ENCODE peak calls at places on chromosome 17, in four cellular contexts. One of them, this sample, is unnamed.

GRCh38 chr17:79864147-79864546 is 24.9 kb upstream of the CBX4 start:
- DNase-seq in neural crest cell: no peak
- DNase-seq in left ventricle myocardium inferior: no peak
- DNase-seq in cardiac muscle cell: no peak
- DNase-seq in this sample: no peak

GRCh38 chr17:17767096-17767470 is 69.7 kb downstream of the SREBF1 start:
- DNase-seq in cardiac muscle cell: no peak
- DNase-seq in neural crest cell: no peak
- DNase-seq in left ventricle myocardium inferior: no peak
- DNase-seq in this sample: no peak

GRCh38 chr17:3911271-3912053 is 4.8 kb downstream of the P2RX1 start:
- DNase-seq in left ventricle myocardium inferior: no peak
- DNase-seq in cardiac muscle cell: peak
- DNase-seq in neural crest cell: no peak
- DNase-seq in this sample: no peak

GRCh38 chr17:7079581-7080444 is at the start of gene CLEC10A:
- DNase-seq in left ventricle myocardium inferior: no peak
- DNase-seq in neural crest cell: no peak
- DNase-seq in cardiac muscle cell: no peak
- DNase-seq in this sample: no peak

GRCh38 chr17:73657473-73658116 is 13.3 kb upstream of the SDK2 start:
- DNase-seq in cardiac muscle cell: peak
- DNase-seq in neural crest cell: peak
- DNase-seq in left ventricle myocardium inferior: peak
- DNase-seq in this sample: peak

GRCh38 chr17:62135742-62136141 is 70.7 kb upstream of the MED13 start:
- DNase-seq in cardiac muscle cell: no peak
- DNase-seq in left ventricle myocardium inferior: no peak
- DNase-seq in neural crest cell: no peak
- DNase-seq in this sample: no peak

GRCh38 chr17:6099492-6099891 is 29.3 kb downstream of the WSCD1 start:
- DNase-seq in cardiac muscle cell: no peak
- DNase-seq in left ventricle myocardium inferior: no peak
- DNase-seq in neural crest cell: no peak
- DNase-seq in this sample: no peak

GRCh38 chr17:5438716-5439445 is at the start of gene C1QBP:
- DNase-seq in neural crest cell: peak
- DNase-seq in left ventricle myocardium inferior: peak
- DNase-seq in cardiac muscle cell: peak
- DNase-seq in this sample: peak

GRCh38 chr17:14741516-14741915 is 440.6 kb downstream of the HS3ST3B1 start:
- DNase-seq in cardiac muscle cell: peak
- DNase-seq in neural crest cell: no peak
- DNase-seq in left ventricle myocardium inferior: no peak
- DNase-seq in this sample: no peak

GRCh38 chr17:45640141-45640850 is 143.8 kb upstream of the CRHR1 start:
- DNase-seq in left ventricle myocardium inferior: peak
- DNase-seq in cardiac muscle cell: peak
- DNase-seq in neural crest cell: peak
- DNase-seq in this sample: peak

GRCh38 chr17:74935585-74936469 is at the start of gene OTOP3:
- DNase-seq in neural crest cell: no peak
- DNase-seq in left ventricle myocardium inferior: no peak
- DNase-seq in cardiac muscle cell: no peak
- DNase-seq in this sample: no peak

GRCh38 chr17:50043290-50044148 is 12.4 kb upstream of the ITGA3 start:
- DNase-seq in neural crest cell: no peak
- DNase-seq in cardiac muscle cell: peak
- DNase-seq in left ventricle myocardium inferior: peak
- DNase-seq in this sample: no peak

GRCh38 chr17:65783845-65784334 is 222.4 kb upstream of the AXIN2 start:
- DNase-seq in neural crest cell: no peak
- DNase-seq in cardiac muscle cell: peak
- DNase-seq in left ventricle myocardium inferior: no peak
- DNase-seq in this sample: no peak

GRCh38 chr17:33778505-33779398 is 476.3 kb upstream of the CCL2 start:
- DNase-seq in cardiac muscle cell: peak
- DNase-seq in left ventricle myocardium inferior: peak
- DNase-seq in neural crest cell: peak
- DNase-seq in this sample: peak

GRCh38 chr17:78223061-78223460 is 8.4 kb upstream of the TMEM235 start:
- DNase-seq in cardiac muscle cell: no peak
- DNase-seq in neural crest cell: no peak
- DNase-seq in left ventricle myocardium inferior: no peak
- DNase-seq in this sample: no peak

DNA sequence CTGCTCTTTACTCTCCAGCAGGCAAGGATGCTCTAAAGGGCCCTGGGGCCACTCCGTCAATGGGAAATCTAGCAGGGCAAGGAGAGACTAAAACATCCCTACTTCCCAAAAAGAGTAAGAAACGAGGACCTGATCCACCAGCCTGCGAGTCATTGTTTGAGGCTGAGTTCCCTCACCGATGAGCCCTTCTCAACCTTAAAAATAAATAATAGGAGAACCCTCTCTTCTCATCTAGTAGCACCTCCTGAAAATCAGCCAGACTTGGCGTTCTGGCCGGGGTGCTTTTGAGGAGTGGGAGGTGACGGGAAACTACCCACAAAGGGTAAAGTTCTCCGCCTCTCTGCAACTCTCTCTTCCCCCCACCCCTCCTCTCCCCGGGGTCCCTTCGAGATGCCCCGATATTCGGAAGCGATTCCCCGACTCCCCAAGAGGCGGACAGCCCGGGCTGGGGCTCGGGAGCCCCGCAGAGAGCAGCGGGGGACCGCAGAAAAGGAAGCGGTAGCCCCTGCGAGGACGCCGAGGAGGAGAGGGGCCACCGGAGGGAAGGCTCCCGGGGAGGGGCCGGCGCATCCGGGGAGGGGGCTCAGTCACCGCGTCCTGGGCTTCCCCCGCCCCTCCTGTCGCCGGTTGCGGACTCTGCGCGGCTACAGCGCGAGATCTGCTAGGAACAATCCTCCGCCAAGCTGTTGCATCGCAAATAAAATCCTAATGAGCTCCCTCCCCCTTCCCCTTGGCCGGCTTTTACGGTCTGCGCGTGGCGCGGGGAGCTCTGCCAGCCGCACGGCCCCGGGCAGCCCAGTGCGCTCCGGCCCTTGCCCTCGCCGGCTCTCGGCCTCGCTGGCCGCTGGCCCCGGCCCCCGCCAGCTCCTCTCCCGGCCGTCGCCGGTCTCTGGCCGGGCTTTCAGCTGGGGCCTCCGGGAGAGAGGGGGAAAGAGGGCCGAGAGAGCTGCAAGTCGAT is 1.3 kb downstream of the HOXB9 start:
- DNase-seq in left ventricle myocardium inferior: no peak
- DNase-seq in cardiac muscle cell: no peak
- DNase-seq in neural crest cell: no peak
- DNase-seq in this sample: no peak
- TF ChIP-seq CTCF in left ventricle myocardium inferior: no peak
- TF ChIP-seq CTCF in cardiac muscle cell: no peak
- TF ChIP-seq CTCF in neural crest cell: no peak
- TF ChIP-seq CTCF in this sample: no peak

GRCh38 chr17:27625856-27626255 is 5.1 kb upstream of the LGALS9 start:
- DNase-seq in neural crest cell: no peak
- DNase-seq in left ventricle myocardium inferior: no peak
- DNase-seq in cardiac muscle cell: no peak
- DNase-seq in this sample: no peak

GRCh38 chr17:27628376-27628775 is 2.6 kb upstream of the LGALS9 start:
- DNase-seq in left ventricle myocardium inferior: no peak
- DNase-seq in neural crest cell: no peak
- DNase-seq in cardiac muscle cell: no peak
- DNase-seq in this sample: no peak

GRCh38 chr17:27624555-27624954 is 6.4 kb upstream of the LGALS9 start:
- DNase-seq in left ventricle myocardium inferior: no peak
- DNase-seq in neural crest cell: no peak
- DNase-seq in cardiac muscle cell: no peak
- DNase-seq in this sample: no peak

GRCh38 chr17:27630607-27631408 is at the start of gene LGALS9:
- DNase-seq in left ventricle myocardium inferior: no peak
- DNase-seq in cardiac muscle cell: peak
- DNase-seq in neural crest cell: no peak
- DNase-seq in this sample: no peak

DNA sequence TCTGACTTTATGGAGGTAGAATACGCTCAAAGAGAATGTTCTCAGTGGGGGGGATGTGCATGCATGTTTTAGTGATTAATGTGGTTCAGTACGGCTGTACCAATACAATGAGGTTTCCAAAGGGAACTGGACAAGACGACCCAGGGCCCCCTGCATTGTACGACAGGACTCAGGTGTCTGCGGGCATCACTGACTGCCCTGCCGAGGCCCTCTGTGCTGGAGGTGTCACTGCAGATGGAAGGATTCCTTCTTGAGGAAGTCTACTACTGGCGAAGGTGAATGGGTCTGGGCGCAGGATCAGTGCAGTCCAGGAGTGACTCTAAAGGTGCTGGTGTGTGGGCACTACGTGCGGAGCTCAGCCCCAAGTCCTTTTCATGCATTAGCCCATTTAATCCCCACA is 3.5 kb upstream of the LGALS9 start:
- DNase-seq in neural crest cell: no peak
- DNase-seq in left ventricle myocardium inferior: no peak
- DNase-seq in cardiac muscle cell: no peak
- DNase-seq in this sample: no peak
- TF ChIP-seq CTCF in neural crest cell: no peak
- TF ChIP-seq CTCF in left ventricle myocardium inferior: no peak
- TF ChIP-seq CTCF in cardiac muscle cell: no peak
- TF ChIP-seq CTCF in this sample: no peak

GRCh38 chr17:81254955-81255717 is 16.0 kb downstream of the NDUFAF8 start:
- DNase-seq in left ventricle myocardium inferior: peak
- DNase-seq in neural crest cell: peak
- DNase-seq in cardiac muscle cell: peak
- DNase-seq in this sample: peak
- TF ChIP-seq CTCF in left ventricle myocardium inferior: peak
- TF ChIP-seq CTCF in neural crest cell: peak
- TF ChIP-seq CTCF in cardiac muscle cell: peak
- TF ChIP-seq CTCF in this sample: peak

DNA sequence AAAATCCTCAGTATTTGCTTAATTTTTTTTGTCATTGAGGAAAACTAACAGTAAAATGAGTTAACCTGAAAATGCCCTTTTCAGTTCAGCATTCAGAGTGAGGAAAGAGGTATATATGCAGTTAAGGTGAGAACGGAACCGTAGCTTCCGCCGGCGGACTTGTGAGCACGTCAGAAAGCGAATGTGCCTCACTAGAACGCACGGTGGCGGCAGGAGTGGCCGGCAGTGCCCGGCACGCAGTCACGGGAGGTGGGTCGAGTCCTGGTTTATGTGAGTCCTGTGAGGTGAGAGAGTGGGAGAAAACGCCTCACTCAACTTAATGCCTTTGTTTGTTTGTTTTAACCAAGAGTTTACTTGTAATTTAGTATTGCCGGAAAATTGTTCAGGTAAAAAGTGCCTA is 6.1 kb downstream of the SEC14L1 start:
- DNase-seq in left ventricle myocardium inferior: no peak
- DNase-seq in cardiac muscle cell: no peak
- DNase-seq in neural crest cell: no peak
- DNase-seq in this sample: no peak
- TF ChIP-seq CTCF in left ventricle myocardium inferior: peak
- TF ChIP-seq CTCF in cardiac muscle cell: no peak
- TF ChIP-seq CTCF in neural crest cell: no peak
- TF ChIP-seq CTCF in this sample: no peak

GRCh38 chr17:34825102-34825501 is 136.2 kb downstream of the CCT6B start:
- DNase-seq in left ventricle myocardium inferior: no peak
- DNase-seq in cardiac muscle cell: no peak
- DNase-seq in neural crest cell: no peak
- DNase-seq in this sample: no peak
- TF ChIP-seq CTCF in left ventricle myocardium inferior: no peak
- TF ChIP-seq CTCF in cardiac muscle cell: no peak
- TF ChIP-seq CTCF in neural crest cell: no peak
- TF ChIP-seq CTCF in this sample: no peak

GRCh38 chr17:39194985-39195524 is 2.4 kb downstream of the CACNB1 start:
- DNase-seq in neural crest cell: no peak
- DNase-seq in cardiac muscle cell: no peak
- DNase-seq in left ventricle myocardium inferior: no peak
- DNase-seq in this sample: no peak

GRCh38 chr17:39196820-39197331 is 593 bp downstream of the CACNB1 start:
- DNase-seq in left ventricle myocardium inferior: no peak
- DNase-seq in neural crest cell: no peak
- DNase-seq in cardiac muscle cell: no peak
- DNase-seq in this sample: peak

GRCh38 chr17:39196191-39196819 is 1.2 kb downstream of the CACNB1 start:
- DNase-seq in neural crest cell: no peak
- DNase-seq in left ventricle myocardium inferior: no peak
- DNase-seq in cardiac muscle cell: no peak
- DNase-seq in this sample: no peak

GRCh38 chr17:39194089-39194984 is 3.1 kb downstream of the CACNB1 start:
- DNase-seq in neural crest cell: peak
- DNase-seq in left ventricle myocardium inferior: peak
- DNase-seq in cardiac muscle cell: peak
- DNase-seq in this sample: no peak

GRCh38 chr17:39195568-39196160 is 1.8 kb downstream of the CACNB1 start:
- DNase-seq in neural crest cell: no peak
- DNase-seq in cardiac muscle cell: no peak
- DNase-seq in left ventricle myocardium inferior: no peak
- DNase-seq in this sample: no peak
- TF ChIP-seq CTCF in neural crest cell: no peak
- TF ChIP-seq CTCF in cardiac muscle cell: no peak
- TF ChIP-seq CTCF in left ventricle myocardium inferior: no peak
- TF ChIP-seq CTCF in this sample: no peak

GRCh38 chr17:81349397-81350319 is 45.6 kb upstream of the BAHCC1 start:
- DNase-seq in neural crest cell: no peak
- DNase-seq in left ventricle myocardium inferior: no peak
- DNase-seq in cardiac muscle cell: peak
- DNase-seq in this sample: no peak
- TF ChIP-seq CTCF in neural crest cell: no peak
- TF ChIP-seq CTCF in left ventricle myocardium inferior: no peak
- TF ChIP-seq CTCF in cardiac muscle cell: no peak
- TF ChIP-seq CTCF in this sample: no peak

DNA sequence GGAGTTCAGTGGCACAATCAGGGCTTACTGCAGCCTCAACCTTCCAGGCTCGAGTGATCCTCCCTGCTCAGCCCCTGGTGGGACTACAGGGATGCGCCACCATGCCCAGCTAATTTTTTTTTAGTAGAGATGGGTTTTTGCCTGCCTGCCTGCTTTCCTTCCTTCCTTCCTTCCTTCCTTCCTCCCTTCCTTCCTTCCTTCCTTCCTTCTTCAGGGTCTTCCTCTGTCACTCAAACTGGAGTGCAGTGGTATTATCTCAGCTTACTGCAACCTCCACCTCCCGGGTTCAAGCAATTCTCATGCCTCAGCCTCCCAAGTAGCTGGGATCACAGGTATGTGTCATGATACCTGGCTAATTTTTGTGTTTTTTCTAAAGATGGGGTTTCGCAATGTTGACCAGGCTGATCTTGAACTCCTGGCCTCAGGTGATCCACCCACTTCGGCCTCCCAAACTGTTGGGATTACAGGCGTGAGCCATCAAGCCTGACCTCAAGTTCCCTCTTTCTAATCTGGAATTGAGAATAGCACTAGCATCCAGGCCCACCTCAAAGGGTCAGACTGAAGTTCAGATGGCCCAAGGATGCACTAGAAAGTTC is 45.3 kb downstream of the PRAC1 start:
- DNase-seq in cardiac muscle cell: no peak
- DNase-seq in left ventricle myocardium inferior: no peak
- DNase-seq in neural crest cell: no peak
- DNase-seq in this sample: no peak
- TF ChIP-seq CTCF in cardiac muscle cell: no peak
- TF ChIP-seq CTCF in left ventricle myocardium inferior: no peak
- TF ChIP-seq CTCF in neural crest cell: no peak
- TF ChIP-seq CTCF in this sample: no peak

This sample was measured in mesothelial cell of epicardium.